ENCODE peak calls at places on chromosomes 2 and 18, in seven cellular contexts. One of them, this sample, is unnamed.

GRCh38 chr2:220855296-220855695 is 716.8 kb downstream of the EPHA4 start:
- DNase-seq in activated effector memory CD4-positive, alpha-beta T cell treated with Interleukin-2 at 50 U/mL for 16 hours: no peak
- DNase-seq in EL: peak; percentile 30
- DNase-seq in activated CD4-positive, alpha-beta T cell treated with anti-CD3 and anti-CD28 coated beads for 24 hours: no peak
- DNase-seq in GM04504: no peak
- DNase-seq in SK-N-SH: no peak
- DNase-seq in PC-9: no peak
- DNase-seq in this sample: no peak

GRCh38 chr18:51427012-51427411 is 229.5 kb upstream of the MEX3C start:
- DNase-seq in GM04504: no peak
- DNase-seq in activated effector memory CD4-positive, alpha-beta T cell treated with Interleukin-2 at 50 U/mL for 16 hours: no peak
- DNase-seq in PC-9: peak; percentile 48
- DNase-seq in SK-N-SH: no peak
- DNase-seq in activated CD4-positive, alpha-beta T cell treated with anti-CD3 and anti-CD28 coated beads for 24 hours: no peak
- DNase-seq in EL: no peak
- DNase-seq in this sample: no peak

GRCh38 chr2:84838434-84839145 is 42.3 kb downstream of the TRABD2A start:
- DNase-seq in SK-N-SH: no peak
- DNase-seq in EL: peak; percentile 60
- DNase-seq in activated effector memory CD4-positive, alpha-beta T cell treated with Interleukin-2 at 50 U/mL for 16 hours: no peak
- DNase-seq in activated CD4-positive, alpha-beta T cell treated with anti-CD3 and anti-CD28 coated beads for 24 hours: no peak
- DNase-seq in GM04504: no peak
- DNase-seq in PC-9: no peak
- DNase-seq in this sample: no peak

GRCh38 chr2:97731274-97732050 is 18.1 kb downstream of the ZAP70 start:
- DNase-seq in activated effector memory CD4-positive, alpha-beta T cell treated with Interleukin-2 at 50 U/mL for 16 hours: no peak
- DNase-seq in PC-9: no peak
- DNase-seq in SK-N-SH: no peak
- DNase-seq in GM04504: no peak
- DNase-seq in EL: no peak
- DNase-seq in activated CD4-positive, alpha-beta T cell treated with anti-CD3 and anti-CD28 coated beads for 24 hours: no peak
- DNase-seq in this sample: no peak

GRCh38 chr2:176710657-176711197 is 441.5 kb downstream of the MTX2 start:
- DNase-seq in SK-N-SH: peak; percentile 4
- DNase-seq in activated CD4-positive, alpha-beta T cell treated with anti-CD3 and anti-CD28 coated beads for 24 hours: no peak
- DNase-seq in activated effector memory CD4-positive, alpha-beta T cell treated with Interleukin-2 at 50 U/mL for 16 hours: no peak
- DNase-seq in EL: no peak
- DNase-seq in PC-9: no peak
- DNase-seq in GM04504: no peak
- DNase-seq in this sample: no peak

GRCh38 chr2:46825958-46826897 is 89.4 kb downstream of the MCFD2 start:
- DNase-seq in GM04504: peak; percentile 79
- DNase-seq in activated effector memory CD4-positive, alpha-beta T cell treated with Interleukin-2 at 50 U/mL for 16 hours: no peak
- DNase-seq in activated CD4-positive, alpha-beta T cell treated with anti-CD3 and anti-CD28 coated beads for 24 hours: no peak
- DNase-seq in PC-9: no peak
- DNase-seq in SK-N-SH: no peak
- DNase-seq in EL: peak; percentile 92
- DNase-seq in this sample: no peak

GRCh38 chr18:24271381-24272331 is 126.0 kb downstream of the OSBPL1A start:
- DNase-seq in EL: peak; percentile 78
- DNase-seq in activated CD4-positive, alpha-beta T cell treated with anti-CD3 and anti-CD28 coated beads for 24 hours: peak; percentile 23
- DNase-seq in SK-N-SH: peak; percentile 89
- DNase-seq in PC-9: peak; percentile 61
- DNase-seq in GM04504: peak; percentile 42
- DNase-seq in activated effector memory CD4-positive, alpha-beta T cell treated with Interleukin-2 at 50 U/mL for 16 hours: no peak
- DNase-seq in this sample: peak; percentile 69

GRCh38 chr18:63963610-63964256 is 6.1 kb upstream of the SERPINB8 start:
- DNase-seq in GM04504: peak; percentile 43
- DNase-seq in EL: peak; percentile 66
- DNase-seq in SK-N-SH: peak; percentile 15
- DNase-seq in PC-9: peak; percentile 46
- DNase-seq in activated effector memory CD4-positive, alpha-beta T cell treated with Interleukin-2 at 50 U/mL for 16 hours: no peak
- DNase-seq in activated CD4-positive, alpha-beta T cell treated with anti-CD3 and anti-CD28 coated beads for 24 hours: no peak
- DNase-seq in this sample: no peak

GRCh38 chr2:159265171-159265576 is 21.3 kb downstream of the WDSUB1 start:
- DNase-seq in EL: peak; percentile 42
- DNase-seq in PC-9: no peak
- DNase-seq in GM04504: no peak
- DNase-seq in activated CD4-positive, alpha-beta T cell treated with anti-CD3 and anti-CD28 coated beads for 24 hours: no peak
- DNase-seq in SK-N-SH: no peak
- DNase-seq in activated effector memory CD4-positive, alpha-beta T cell treated with Interleukin-2 at 50 U/mL for 16 hours: no peak
- DNase-seq in this sample: no peak

GRCh38 chr2:138291805-138292204 is 209.8 kb upstream of the SPOPL start:
- DNase-seq in activated effector memory CD4-positive, alpha-beta T cell treated with Interleukin-2 at 50 U/mL for 16 hours: no peak
- DNase-seq in GM04504: no peak
- DNase-seq in PC-9: no peak
- DNase-seq in activated CD4-positive, alpha-beta T cell treated with anti-CD3 and anti-CD28 coated beads for 24 hours: no peak
- DNase-seq in EL: no peak
- DNase-seq in SK-N-SH: no peak
- DNase-seq in this sample: no peak

GRCh38 chr2:215598376-215598975 is 162.6 kb upstream of the FN1 start:
- DNase-seq in PC-9: no peak
- DNase-seq in EL: peak; percentile 74
- DNase-seq in GM04504: peak; percentile 50
- DNase-seq in activated CD4-positive, alpha-beta T cell treated with anti-CD3 and anti-CD28 coated beads for 24 hours: no peak
- DNase-seq in activated effector memory CD4-positive, alpha-beta T cell treated with Interleukin-2 at 50 U/mL for 16 hours: no peak
- DNase-seq in SK-N-SH: no peak
- DNase-seq in this sample: no peak

GRCh38 chr2:179646862-179647261 is 214.6 kb downstream of the ZNF385B start:
- DNase-seq in SK-N-SH: no peak
- DNase-seq in GM04504: no peak
- DNase-seq in PC-9: no peak
- DNase-seq in activated effector memory CD4-positive, alpha-beta T cell treated with Interleukin-2 at 50 U/mL for 16 hours: no peak
- DNase-seq in EL: no peak
- DNase-seq in activated CD4-positive, alpha-beta T cell treated with anti-CD3 and anti-CD28 coated beads for 24 hours: no peak
- DNase-seq in this sample: no peak

GRCh38 chr2:177572236-177572671 is 179.7 kb downstream of the AGPS start:
- DNase-seq in SK-N-SH: no peak
- DNase-seq in EL: peak; percentile 12
- DNase-seq in activated CD4-positive, alpha-beta T cell treated with anti-CD3 and anti-CD28 coated beads for 24 hours: no peak
- DNase-seq in PC-9: peak; percentile 55
- DNase-seq in GM04504: no peak
- DNase-seq in activated effector memory CD4-positive, alpha-beta T cell treated with Interleukin-2 at 50 U/mL for 16 hours: no peak
- DNase-seq in this sample: no peak

GRCh38 chr2:231549446-231550239 is 19.4 kb upstream of the NMUR1 start:
- DNase-seq in PC-9: no peak
- DNase-seq in activated CD4-positive, alpha-beta T cell treated with anti-CD3 and anti-CD28 coated beads for 24 hours: no peak
- DNase-seq in SK-N-SH: no peak
- DNase-seq in GM04504: no peak
- DNase-seq in activated effector memory CD4-positive, alpha-beta T cell treated with Interleukin-2 at 50 U/mL for 16 hours: no peak
- DNase-seq in EL: no peak
- DNase-seq in this sample: no peak

GRCh38 chr18:33210575-33211189 is 229.8 kb downstream of the CCDC178 start:
- DNase-seq in activated CD4-positive, alpha-beta T cell treated with anti-CD3 and anti-CD28 coated beads for 24 hours: no peak
- DNase-seq in EL: no peak
- DNase-seq in GM04504: no peak
- DNase-seq in activated effector memory CD4-positive, alpha-beta T cell treated with Interleukin-2 at 50 U/mL for 16 hours: no peak
- DNase-seq in SK-N-SH: peak; percentile 12
- DNase-seq in PC-9: no peak
- DNase-seq in this sample: no peak

This sample was measured in T1000.